ENCODE peak calls at places on chromosomes 12 and 14, in nine cellular contexts. One of them, this sample, is unnamed.

GRCh38 chr12:121217761-121218160 is 7.8 kb downstream of the P2RX4 start:
- DNase-seq in HCT116: no peak
- DNase-seq in SK-N-SH: no peak
- DNase-seq in GM23338: no peak
- DNase-seq in A549: no peak
- DNase-seq in Panc1: no peak
- DNase-seq in GM12878: no peak
- DNase-seq in K562: peak; percentile 5
- DNase-seq in HepG2: peak; percentile 65
- DNase-seq in this sample: no peak

GRCh38 chr12:75666126-75666979 is 154.9 kb upstream of the KRR1 start:
- DNase-seq in SK-N-SH: no peak
- DNase-seq in GM12878: no peak
- DNase-seq in HCT116: no peak
- DNase-seq in GM23338: no peak
- DNase-seq in HepG2: peak; percentile 97
- DNase-seq in K562: no peak
- DNase-seq in A549: no peak
- DNase-seq in Panc1: no peak
- DNase-seq in this sample: no peak

GRCh38 chr12:28088566-28089277 is 101.5 kb upstream of the CCDC91 start:
- DNase-seq in SK-N-SH: no peak
- DNase-seq in GM12878: no peak
- DNase-seq in GM23338: no peak
- DNase-seq in A549: no peak
- DNase-seq in Panc1: no peak
- DNase-seq in HCT116: no peak
- DNase-seq in HepG2: no peak
- DNase-seq in K562: no peak
- DNase-seq in this sample: no peak

GRCh38 chr12:92717202-92717601 is 14.4 kb downstream of the PLEKHG7 start:
- DNase-seq in A549: no peak
- DNase-seq in HCT116: peak; percentile 13
- DNase-seq in GM23338: peak; percentile 74
- DNase-seq in Panc1: no peak
- DNase-seq in SK-N-SH: peak; percentile 4
- DNase-seq in K562: no peak
- DNase-seq in HepG2: no peak
- DNase-seq in GM12878: no peak
- DNase-seq in this sample: peak; percentile 56

GRCh38 chr14:100065161-100065871 is at the start of gene EVL:
- DNase-seq in K562: no peak
- DNase-seq in GM23338: no peak
- DNase-seq in HCT116: no peak
- DNase-seq in HepG2: no peak
- DNase-seq in A549: no peak
- DNase-seq in GM12878: peak; percentile 81
- DNase-seq in SK-N-SH: no peak
- DNase-seq in Panc1: no peak
- DNase-seq in this sample: no peak

GRCh38 chr12:22284871-22285270 is 49.6 kb downstream of the ST8SIA1 start:
- DNase-seq in GM12878: no peak
- DNase-seq in A549: no peak
- DNase-seq in HepG2: no peak
- DNase-seq in SK-N-SH: no peak
- DNase-seq in Panc1: no peak
- DNase-seq in GM23338: no peak
- DNase-seq in K562: no peak
- DNase-seq in HCT116: no peak
- DNase-seq in this sample: no peak

GRCh38 chr14:87888136-87888999 is 104.6 kb downstream of the GALC start:
- DNase-seq in HepG2: peak; percentile 14
- DNase-seq in A549: peak; percentile 14
- DNase-seq in GM23338: peak; percentile 82
- DNase-seq in Panc1: no peak
- DNase-seq in HCT116: no peak
- DNase-seq in K562: peak; percentile 32
- DNase-seq in GM12878: no peak
- DNase-seq in SK-N-SH: peak; percentile 12
- DNase-seq in this sample: peak; percentile 28

GRCh38 chr14:58944226-58944769 is 244.2 kb upstream of the DAAM1 start:
- DNase-seq in HepG2: no peak
- DNase-seq in A549: no peak
- DNase-seq in GM23338: peak; percentile 59
- DNase-seq in Panc1: no peak
- DNase-seq in K562: no peak
- DNase-seq in HCT116: no peak
- DNase-seq in GM12878: no peak
- DNase-seq in SK-N-SH: no peak
- DNase-seq in this sample: no peak

GRCh38 chr14:103905861-103906456 is 22.3 kb upstream of the TDRD9 start:
- DNase-seq in A549: no peak
- DNase-seq in Panc1: no peak
- DNase-seq in K562: no peak
- DNase-seq in HCT116: no peak
- DNase-seq in SK-N-SH: peak; percentile 53
- DNase-seq in GM12878: no peak
- DNase-seq in GM23338: peak; percentile 68
- DNase-seq in HepG2: no peak
- DNase-seq in this sample: peak; percentile 51

DNA sequence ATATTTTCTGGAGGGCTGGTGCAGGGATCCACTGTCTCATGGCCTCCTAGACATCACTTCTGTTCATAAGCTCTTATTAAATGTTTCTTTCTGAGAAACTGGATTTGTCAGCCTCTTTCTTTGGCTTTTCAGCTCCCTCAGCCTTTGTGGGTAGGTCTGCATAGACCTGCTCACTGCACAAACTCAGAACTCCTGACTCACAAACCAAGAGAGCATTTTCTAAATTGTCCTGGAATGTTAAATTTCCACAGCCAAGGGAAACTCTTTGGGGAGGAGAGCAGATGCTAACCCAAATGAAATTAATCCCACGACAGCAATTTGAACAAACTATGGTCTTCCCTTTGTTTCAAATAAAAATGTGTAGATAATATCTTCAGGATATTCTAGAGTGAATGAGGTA is 19.5 kb upstream of the CERS5 start:
- DNase-seq in K562: no peak
- DNase-seq in A549: no peak
- DNase-seq in HepG2: no peak
- DNase-seq in HCT116: no peak
- DNase-seq in GM12878: no peak
- DNase-seq in Panc1: no peak
- DNase-seq in GM23338: no peak
- DNase-seq in SK-N-SH: no peak
- DNase-seq in this sample: no peak
- H3K27ac ChIP-seq in K562: no peak overlapping the region
- H3K27ac ChIP-seq in A549: no peak overlapping the region
- H3K27ac ChIP-seq in HepG2: no peak overlapping the region
- H3K27ac ChIP-seq in HCT116: no peak overlapping the region
- H3K27ac ChIP-seq in GM12878: peak overlapping the region; percentile 64
- H3K27ac ChIP-seq in Panc1: peak overlapping the region; percentile 73
- H3K27ac ChIP-seq in GM23338: no peak overlapping the region
- H3K27ac ChIP-seq in SK-N-SH: peak overlapping the region; percentile 93
- H3K27ac ChIP-seq in this sample: no peak overlapping the region

GRCh38 chr12:114711689-114712152 is 27.7 kb upstream of the TBX3 start:
- DNase-seq in SK-N-SH: no peak
- DNase-seq in GM12878: no peak
- DNase-seq in HCT116: no peak
- DNase-seq in HepG2: no peak
- DNase-seq in Panc1: no peak
- DNase-seq in GM23338: peak; percentile 63
- DNase-seq in A549: no peak
- DNase-seq in K562: no peak
- DNase-seq in this sample: no peak
- TF ChIP-seq REST in SK-N-SH: no peak
- TF ChIP-seq REST in GM12878: no peak
- TF ChIP-seq REST in HCT116: no peak
- TF ChIP-seq REST in HepG2: no peak
- TF ChIP-seq REST in Panc1: no peak
- TF ChIP-seq REST in GM23338: no peak
- TF ChIP-seq REST in A549: no peak
- TF ChIP-seq REST in K562: no peak
- TF ChIP-seq REST in this sample: no peak

GRCh38 chr12:7502612-7503011 is 965 bp downstream of the CD163 start:
- DNase-seq in K562: no peak
- DNase-seq in SK-N-SH: no peak
- DNase-seq in GM23338: peak; percentile 7
- DNase-seq in HepG2: no peak
- DNase-seq in GM12878: no peak
- DNase-seq in Panc1: no peak
- DNase-seq in A549: no peak
- DNase-seq in HCT116: no peak
- DNase-seq in this sample: no peak
- H3K27ac ChIP-seq in K562: no peak overlapping the region
- H3K27ac ChIP-seq in SK-N-SH: no peak overlapping the region
- H3K27ac ChIP-seq in GM23338: no peak overlapping the region
- H3K27ac ChIP-seq in HepG2: no peak overlapping the region
- H3K27ac ChIP-seq in GM12878: no peak overlapping the region
- H3K27ac ChIP-seq in Panc1: no peak overlapping the region
- H3K27ac ChIP-seq in A549: no peak overlapping the region
- H3K27ac ChIP-seq in HCT116: no peak overlapping the region
- H3K27ac ChIP-seq in this sample: no peak overlapping the region

GRCh38 chr14:73325630-73326299 is 88.5 kb downstream of the PAPLN start:
- DNase-seq in GM12878: no peak
- DNase-seq in A549: no peak
- DNase-seq in HCT116: no peak
- DNase-seq in GM23338: peak; percentile 30
- DNase-seq in HepG2: no peak
- DNase-seq in SK-N-SH: no peak
- DNase-seq in K562: no peak
- DNase-seq in Panc1: no peak
- DNase-seq in this sample: no peak
- TF ChIP-seq REST in GM12878: no peak
- TF ChIP-seq REST in A549: no peak
- TF ChIP-seq REST in HCT116: no peak
- TF ChIP-seq REST in GM23338: no peak
- TF ChIP-seq REST in HepG2: no peak
- TF ChIP-seq REST in SK-N-SH: no peak
- TF ChIP-seq REST in K562: no peak
- TF ChIP-seq REST in Panc1: no peak
- TF ChIP-seq REST in this sample: no peak

GRCh38 chr12:105257321-105257728 is 21.4 kb upstream of the APPL2 start:
- DNase-seq in A549: no peak
- DNase-seq in HCT116: no peak
- DNase-seq in SK-N-SH: no peak
- DNase-seq in Panc1: no peak
- DNase-seq in GM23338: no peak
- DNase-seq in HepG2: no peak
- DNase-seq in GM12878: no peak
- DNase-seq in K562: no peak
- DNase-seq in this sample: no peak
- H3K27ac ChIP-seq in A549: peak overlapping the region; percentile 72
- H3K27ac ChIP-seq in HCT116: no peak overlapping the region
- H3K27ac ChIP-seq in SK-N-SH: peak overlapping the region; percentile 95
- H3K27ac ChIP-seq in Panc1: no peak overlapping the region
- H3K27ac ChIP-seq in GM23338: no peak overlapping the region
- H3K27ac ChIP-seq in HepG2: no peak overlapping the region
- H3K27ac ChIP-seq in GM12878: no peak overlapping the region
- H3K27ac ChIP-seq in K562: no peak overlapping the region
- H3K27ac ChIP-seq in this sample: no peak overlapping the region

This sample was measured in HL-60.